ENCODE peak calls at places on chromosome 16, in ten cellular contexts. H is neural progenitor cell, E is heart left ventricle, O is PC-9, Q is GM12878, Y is GM13976, U is sigmoid colon, Z is AG10803, F is psoas muscle, D is B cell. P is an unnamed sample.

GRCh38 chr16:79213214-79213613 is 387.3 kb downstream of the MAF start:
- DNase-seq in H (no peak), E (no peak), O (no peak), Q (no peak), Y (no peak), U (no peak), Z (no peak), F (no peak), D (no peak), P (no peak)

GRCh38 chr16:11706180-11706742 is 36.4 kb downstream of the TXNDC11 start:
- DNase-seq in H (no peak), E (no peak), O (no peak), Q (no peak), Y (no peak), U (no peak), Z (no peak), F (peak; percentile 83), D (no peak), P (peak; percentile 88)

GRCh38 chr16:46916980-46917379 is 32.8 kb downstream of the GPT2 start:
- DNase-seq in H (no peak), E (no peak), O (no peak), Q (no peak), Y (no peak), U (no peak), Z (no peak), F (peak; percentile 12), D (no peak), P (no peak)

GRCh38 chr16:2752850-2753522 is 548 bp downstream of the SRRM2 start:
- DNase-seq in H (peak; percentile 95), E (peak; percentile 93), O (peak; percentile 89), Q (no peak), Y (peak; percentile 88), U (peak; percentile 93), Z (peak; percentile 75), F (peak; percentile 95), D (no peak), P (peak; percentile 80)

GRCh38 chr16:48734220-48734619 is 124.2 kb upstream of the N4BP1 start:
- DNase-seq in H (peak; percentile 30), E (no peak), O (no peak), Q (no peak), Y (no peak), U (no peak), Z (no peak), F (no peak), D (no peak), P (no peak)

GRCh38 chr16:76265434-76266045 is 11.7 kb upstream of the CNTNAP4 start:
- DNase-seq in H (peak; percentile 67), E (no peak), O (peak; percentile 23), Q (no peak), Y (peak; percentile 19), U (no peak), Z (no peak), F (no peak), D (peak; percentile 1), P (no peak)

GRCh38 chr16:57233944-57234706 is 10.9 kb upstream of the ARL2BP start:
- DNase-seq in H (no peak), E (no peak), O (no peak), Q (no peak), Y (no peak), U (no peak), Z (no peak), F (no peak), D (no peak), P (no peak)

GRCh38 chr16:16048904-16049582 is 99.6 kb downstream of the ABCC1 start:
- DNase-seq in H (no peak), E (peak; percentile 61), O (no peak), Q (no peak), Y (no peak), U (no peak), Z (no peak), F (no peak), D (no peak), P (no peak)

GRCh38 chr16:90000733-90001427 is 18.4 kb downstream of the DBNDD1 start:
- DNase-seq in H (no peak), E (no peak), O (no peak), Q (no peak), Y (no peak), U (no peak), Z (no peak), F (peak; percentile 44), D (no peak), P (no peak)

GRCh38 chr16:89996178-89996489 is 23.1 kb downstream of the DBNDD1 start:
- DNase-seq in H (no peak), E (no peak), O (no peak), Q (no peak), Y (no peak), U (no peak), Z (no peak), F (no peak), D (no peak), P (no peak)

GRCh38 chr16:90001761-90002503 is 17.3 kb downstream of the DBNDD1 start:
- DNase-seq in H (no peak), E (no peak), O (no peak), Q (no peak), Y (no peak), U (no peak), Z (no peak), F (peak; percentile 34), D (no peak), P (no peak)

GRCh38 chr16:90002759-90003158 is 16.5 kb downstream of the DBNDD1 start:
- DNase-seq in H (no peak), E (no peak), O (no peak), Q (no peak), Y (no peak), U (no peak), Z (no peak), F (peak; percentile 36), D (no peak), P (no peak)

GRCh38 chr16:89999831-90000574 is 19.3 kb downstream of the DBNDD1 start:
- DNase-seq in H (no peak), E (no peak), O (no peak), Q (no peak), Y (no peak), U (no peak), Z (no peak), F (peak; percentile 39), D (no peak), P (no peak)
- TF ChIP-seq CTCF in H (peak; percentile 11), E (no peak), O (no peak), Q (peak; percentile 3), Y (no peak), U (no peak), Z (no peak), F (no peak), D (no peak), P (no peak)

GRCh38 chr16:546909-547770 is 13.1 kb upstream of the PRR35 start:
- DNase-seq in H (peak; percentile 82), E (peak; percentile 85), O (no peak), Q (no peak), Y (no peak), U (peak; percentile 86), Z (peak; percentile 58), F (peak; percentile 90), D (no peak), P (no peak)

GRCh38 chr16:551210-551609 is 9.0 kb upstream of the PRR35 start:
- DNase-seq in H (no peak), E (no peak), O (no peak), Q (no peak), Y (no peak), U (no peak), Z (no peak), F (no peak), D (no peak), P (no peak)

GRCh38 chr16:548586-548985 is 11.6 kb upstream of the PRR35 start:
- DNase-seq in H (no peak), E (no peak), O (no peak), Q (no peak), Y (no peak), U (no peak), Z (no peak), F (no peak), D (no peak), P (no peak)

GRCh38 chr16:552171-552570 is 8.0 kb upstream of the PRR35 start:
- DNase-seq in H (no peak), E (no peak), O (no peak), Q (no peak), Y (no peak), U (no peak), Z (no peak), F (no peak), D (no peak), P (no peak)

DNA sequence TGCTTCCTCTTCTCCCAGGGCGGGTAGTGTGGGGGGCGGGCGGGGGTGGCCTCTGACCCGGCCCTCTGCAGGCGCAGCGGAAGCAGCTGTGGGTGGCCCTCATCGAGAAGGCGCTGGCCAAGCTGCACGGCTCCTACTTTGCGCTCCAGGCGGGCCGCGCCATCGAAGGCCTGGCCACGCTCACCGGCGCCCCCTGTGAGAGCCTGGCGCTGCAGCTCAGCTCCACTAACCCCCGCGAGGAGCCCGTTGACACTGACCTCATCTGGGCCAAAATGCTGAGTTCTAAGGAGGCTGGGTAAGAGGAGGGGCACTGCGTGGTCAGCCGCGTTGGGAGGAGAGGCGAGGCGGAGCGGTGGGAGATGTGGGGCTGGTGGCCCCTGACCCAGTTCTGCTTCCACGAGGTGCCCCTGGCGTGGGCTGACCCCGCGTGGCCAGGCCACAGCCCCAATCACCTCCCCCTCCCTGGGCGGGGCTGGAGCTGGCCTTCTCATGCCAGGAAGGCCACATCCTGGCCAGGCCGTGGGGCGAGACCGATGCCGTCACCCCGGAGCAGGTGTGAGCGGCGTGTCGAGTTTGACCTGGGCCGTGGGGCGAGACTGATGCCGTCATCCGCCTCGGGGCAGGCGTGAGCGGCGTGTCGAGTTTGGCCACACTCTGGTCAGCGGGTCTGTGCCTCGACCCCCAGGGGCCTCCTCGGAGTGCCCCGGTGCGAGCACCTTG is 10.5 kb upstream of the PRR35 start:
- DNase-seq in H (peak; percentile 33), E (no peak), O (no peak), Q (no peak), Y (no peak), U (no peak), Z (no peak), F (no peak), D (no peak), P (no peak)
- TF ChIP-seq CTCF in H (peak; percentile 21), E (no peak), O (no peak), Q (no peak), Y (no peak), U (no peak), Z (no peak), F (no peak), D (no peak), P (no peak)

GRCh38 chr16:85606920-85607319 is 6.2 kb upstream of the GSE1 start:
- DNase-seq in H (no peak), E (no peak), O (no peak), Q (no peak), Y (no peak), U (no peak), Z (no peak), F (no peak), D (no peak), P (no peak)

GRCh38 chr16:85605912-85606841 is 6.9 kb upstream of the GSE1 start:
- DNase-seq in H (no peak), E (no peak), O (no peak), Q (no peak), Y (no peak), U (no peak), Z (no peak), F (no peak), D (no peak), P (no peak)

GRCh38 chr16:85608515-85608885 is 4.6 kb upstream of the GSE1 start:
- DNase-seq in H (no peak), E (no peak), O (no peak), Q (no peak), Y (no peak), U (no peak), Z (no peak), F (no peak), D (no peak), P (no peak)

GRCh38 chr16:85607796-85608514 is 5.2 kb upstream of the GSE1 start:
- DNase-seq in H (no peak), E (no peak), O (no peak), Q (no peak), Y (no peak), U (no peak), Z (no peak), F (no peak), D (no peak), P (no peak)

DNA sequence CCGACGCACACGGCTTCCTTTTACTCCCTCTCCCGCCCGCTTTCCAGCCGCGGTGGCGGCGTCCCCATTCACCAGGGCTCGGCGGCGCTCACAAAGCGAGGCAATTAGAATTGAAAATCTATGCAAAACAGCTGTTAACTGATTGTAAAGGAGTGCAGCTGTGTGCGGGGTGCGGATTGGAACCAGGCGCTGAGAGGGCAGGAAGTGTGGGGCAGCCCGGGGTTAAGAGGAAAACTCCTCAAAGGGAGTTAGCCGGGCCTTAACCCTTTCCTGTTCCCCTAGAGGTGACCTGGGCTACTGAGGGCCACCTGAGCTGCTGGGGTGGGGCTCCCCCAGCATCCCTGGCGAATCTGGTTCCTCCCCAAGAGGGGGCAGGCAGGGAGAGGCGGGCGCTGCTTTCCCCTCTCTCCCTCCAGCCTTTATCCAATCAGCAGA is 5.8 kb upstream of the GSE1 start:
- DNase-seq in H (peak; percentile 91), E (no peak), O (no peak), Q (no peak), Y (no peak), U (no peak), Z (no peak), F (no peak), D (peak; percentile 47), P (no peak)
- TF ChIP-seq CTCF in H (peak; percentile 41), E (no peak), O (no peak), Q (no peak), Y (no peak), U (no peak), Z (peak; percentile 3), F (no peak), D (no peak), P (no peak)

GRCh38 chr16:70250748-70251650 is 741 bp downstream of the EXOSC6 start:
- DNase-seq in H (peak; percentile 76), E (peak; percentile 68), O (peak; percentile 53), Q (no peak), Y (peak; percentile 76), U (no peak), Z (peak; percentile 44), F (peak; percentile 63), D (no peak), P (peak; percentile 36)

GRCh38 chr16:70254095-70254964 is 2.6 kb upstream of the EXOSC6 start:
- DNase-seq in H (no peak), E (no peak), O (no peak), Q (no peak), Y (peak; percentile 9), U (no peak), Z (no peak), F (peak; percentile 50), D (no peak), P (no peak)

GRCh38 chr16:70251651-70252354 is at the start of gene EXOSC6:
- DNase-seq in H (peak; percentile 97), E (peak; percentile 96), O (peak; percentile 90), Q (peak; percentile 65), Y (peak; percentile 97), U (peak; percentile 94), Z (peak; percentile 89), F (peak; percentile 94), D (peak; percentile 95), P (peak; percentile 95)

GRCh38 chr16:70253291-70254094 is 1.8 kb upstream of the EXOSC6 start:
- DNase-seq in H (peak; percentile 67), E (no peak), O (no peak), Q (no peak), Y (peak; percentile 48), U (no peak), Z (peak; percentile 40), F (peak; percentile 47), D (peak; percentile 48), P (peak; percentile 33)

GRCh38 chr16:70252355-70252988 is 732 bp upstream of the EXOSC6 start:
- DNase-seq in H (peak; percentile 63), E (no peak), O (no peak), Q (no peak), Y (peak; percentile 36), U (no peak), Z (peak; percentile 17), F (peak; percentile 50), D (peak; percentile 17), P (no peak)
- TF ChIP-seq CTCF in H (peak; percentile 68), E (peak; percentile 15), O (peak; percentile 67), Q (peak; percentile 29), Y (peak; percentile 31), U (peak; percentile 27), Z (peak; percentile 46), F (no peak), D (no peak), P (peak; percentile 43)